ENCODE peak calls at places on chromosomes 1 and 21, in five cellular contexts. E, Y, S, N and I are unnamed samples.

GRCh38 chr1:4594286-4594991 is 60.0 kb upstream of the AJAP1 start:
- DNase-seq in E (no peak), Y (peak), S (no peak), N (no peak), I (no peak)

GRCh38 chr1:43452789-43453441 is 816 bp downstream of the HYI start:
- DNase-seq in E (peak), Y (peak), S (no peak), N (peak), I (peak)

GRCh38 chr1:213684454-213684853 is 303.3 kb upstream of the PROX1 start:
- DNase-seq in E (no peak), Y (no peak), S (no peak), N (no peak), I (no peak)

GRCh38 chr1:176656257-176656995 is 193.5 kb downstream of the PAPPA2 start:
- DNase-seq in E (no peak), Y (peak), S (peak), N (peak), I (no peak)

GRCh38 chr1:24793762-24794161 is 48.5 kb downstream of the CLIC4 start:
- DNase-seq in E (no peak), Y (no peak), S (no peak), N (no peak), I (no peak)

GRCh38 chr1:231376101-231376500 is 38.0 kb downstream of the SPRTN start:
- DNase-seq in E (no peak), Y (no peak), S (no peak), N (no peak), I (no peak)

GRCh38 chr1:101079341-101079740 is 53.8 kb upstream of the DPH5 start:
- DNase-seq in E (no peak), Y (no peak), S (no peak), N (no peak), I (no peak)

GRCh38 chr1:66371233-66372005 is 162.5 kb upstream of the SGIP1 start:
- DNase-seq in E (no peak), Y (no peak), S (no peak), N (no peak), I (no peak)

GRCh38 chr1:238549135-238549534 is 658.4 kb upstream of the ZP4 start:
- DNase-seq in E (no peak), Y (no peak), S (no peak), N (no peak), I (no peak)

GRCh38 chr1:3022976-3023375 is 1.7 kb downstream of the ACTRT2 start:
- DNase-seq in E (no peak), Y (no peak), S (no peak), N (no peak), I (no peak)

GRCh38 chr1:152654110-152654509 is 9.1 kb upstream of the LCE2D start:
- DNase-seq in E (no peak), Y (peak), S (no peak), N (no peak), I (peak)

GRCh38 chr1:109770331-109771095 is 6.8 kb upstream of the EPS8L3 start:
- DNase-seq in E (no peak), Y (peak), S (peak), N (peak), I (peak)

GRCh38 chr1:226109829-226110248 is 47.3 kb downstream of the H3-3A start:
- DNase-seq in E (peak), Y (peak), S (peak), N (peak), I (peak)

GRCh38 chr21:38337793-38338192 is 81.0 kb downstream of the KCNJ15 start:
- DNase-seq in E (no peak), Y (no peak), S (no peak), N (no peak), I (no peak)

GRCh38 chr1:92754000-92754787 is 30.7 kb downstream of the EVI5 start:
- DNase-seq in E (no peak), Y (no peak), S (no peak), N (no peak), I (no peak)

GRCh38 chr1:39154553-39155361 is 49.7 kb upstream of the MACF1 start:
- DNase-seq in E (peak), Y (peak), S (peak), N (peak), I (no peak)

GRCh38 chr1:78758493-78758892 is 108.9 kb downstream of the IFI44 start:
- DNase-seq in E (no peak), Y (no peak), S (no peak), N (no peak), I (no peak)

GRCh38 chr1:56676571-56677035 is 31.5 kb downstream of the PRKAA2 start:
- DNase-seq in E (no peak), Y (no peak), S (peak), N (no peak), I (no peak)

GRCh38 chr1:189185077-189185476 is 1292.6 kb downstream of the BRINP3 start:
- DNase-seq in E (no peak), Y (no peak), S (no peak), N (no peak), I (no peak)

GRCh38 chr1:229042482-229042881 is 228.4 kb upstream of the RAB4A start:
- DNase-seq in E (no peak), Y (no peak), S (no peak), N (no peak), I (no peak)

GRCh38 chr1:46309401-46310159 is 6.1 kb downstream of the UQCRH start:
- DNase-seq in E (no peak), Y (no peak), S (no peak), N (no peak), I (no peak)

GRCh38 chr1:109963864-109964263 is 20.7 kb upstream of the AHCYL1 start:
- DNase-seq in E (no peak), Y (no peak), S (no peak), N (no peak), I (no peak)

GRCh38 chr21:37338671-37339526 is 27.7 kb upstream of the DYRK1A start:
- DNase-seq in E (peak), Y (peak), S (peak), N (peak), I (no peak)

GRCh38 chr1:187871177-187871576 is 1042.4 kb downstream of the PLA2G4A start:
- DNase-seq in E (no peak), Y (no peak), S (no peak), N (no peak), I (no peak)

GRCh38 chr1:112981461-112982233 is 25.7 kb upstream of the SLC16A1 start:
- DNase-seq in E (no peak), Y (no peak), S (no peak), N (no peak), I (no peak)

GRCh38 chr1:203462878-203463277 is 12.7 kb upstream of the PRELP start:
- DNase-seq in E (no peak), Y (no peak), S (peak), N (peak), I (no peak)

GRCh38 chr1:182783068-182783467 is 6.5 kb upstream of the NPL start:
- DNase-seq in E (no peak), Y (no peak), S (no peak), N (no peak), I (no peak)

GRCh38 chr1:26761217-26761616 is 26.5 kb upstream of the PIGV start:
- DNase-seq in E (no peak), Y (no peak), S (no peak), N (no peak), I (no peak)

GRCh38 chr1:24317081-24317480 is 2.1 kb upstream of the GRHL3 start:
- DNase-seq in E (no peak), Y (no peak), S (no peak), N (no peak), I (no peak)

GRCh38 chr21:36166705-36167104 is 10.1 kb downstream of the DOP1B start:
- DNase-seq in E (no peak), Y (no peak), S (no peak), N (no peak), I (no peak)

GRCh38 chr1:92482665-92483441 is 3.9 kb downstream of the GFI1 start:
- DNase-seq in E (no peak), Y (no peak), S (no peak), N (no peak), I (no peak)

GRCh38 chr1:207838156-207839082 is 72.5 kb downstream of the CD34 start:
- DNase-seq in E (peak), Y (peak), S (peak), N (peak), I (peak)

GRCh38 chr1:40710581-40711315 is 19.2 kb downstream of the NFYC start:
- DNase-seq in E (no peak), Y (no peak), S (no peak), N (no peak), I (no peak)

GRCh38 chr1:156392427-156392826 is 23.4 kb downstream of the RHBG start:
- DNase-seq in E (no peak), Y (no peak), S (no peak), N (no peak), I (no peak)

GRCh38 chr1:36542962-36543515 is 60.3 kb upstream of the CSF3R start:
- DNase-seq in E (no peak), Y (no peak), S (no peak), N (no peak), I (no peak)
- TF ChIP-seq CTCF in E (no peak), Y (no peak), S (no peak), N (no peak), I (no peak)

GRCh38 chr1:34755961-34756360 is 1.1 kb downstream of the GJB5 start:
- DNase-seq in E (no peak), Y (no peak), S (no peak), N (no peak), I (no peak)

GRCh38 chr1:34749983-34750382 is 4.9 kb upstream of the GJB5 start:
- DNase-seq in E (no peak), Y (no peak), S (no peak), N (no peak), I (no peak)

GRCh38 chr1:34754878-34755637 is at the start of gene GJB5:
- DNase-seq in E (no peak), Y (no peak), S (no peak), N (no peak), I (no peak)

GRCh38 chr1:34750610-34751009 is 4.2 kb upstream of the GJB5 start:
- DNase-seq in E (no peak), Y (no peak), S (no peak), N (no peak), I (no peak)

DNA sequence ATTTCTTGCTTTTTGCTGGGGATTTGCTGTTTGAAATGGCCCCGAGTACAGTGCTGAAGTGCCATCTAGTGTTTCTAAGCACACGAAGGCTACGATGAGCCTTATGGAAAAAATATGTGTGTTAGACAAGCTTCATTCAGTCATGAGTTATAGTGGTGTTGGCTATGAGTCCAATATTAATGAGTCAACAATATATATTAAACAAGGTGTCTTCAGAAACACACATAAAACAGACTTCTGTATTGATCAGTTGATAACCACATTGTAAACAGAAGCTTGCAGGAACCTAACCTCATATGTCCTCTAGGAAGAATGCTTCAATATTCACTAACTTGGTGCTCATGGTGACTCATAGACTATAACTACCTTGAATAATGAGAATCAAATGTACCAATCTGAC is 1.7 kb upstream of the GJB5 start:
- DNase-seq in E (no peak), Y (no peak), S (no peak), N (no peak), I (no peak)
- H3K27ac ChIP-seq in E (no peak), Y (no peak), S (no peak), N (no peak), I (no peak)

GRCh38 chr1:8543965-8544364 is 226.1 kb downstream of the SLC45A1 start:
- DNase-seq in E (no peak), Y (no peak), S (no peak), N (no peak), I (no peak)
- TF ChIP-seq POLR2A in E (no peak), Y (no peak), S (no peak), N (no peak), I (no peak)

GRCh38 chr1:28540651-28541050 is 12.2 kb upstream of the TRNAU1AP start:
- DNase-seq in E (no peak), Y (no peak), S (no peak), N (no peak), I (no peak)
- TF ChIP-seq CTCF in E (no peak), Y (no peak), S (no peak), N (no peak), I (no peak)

DNA sequence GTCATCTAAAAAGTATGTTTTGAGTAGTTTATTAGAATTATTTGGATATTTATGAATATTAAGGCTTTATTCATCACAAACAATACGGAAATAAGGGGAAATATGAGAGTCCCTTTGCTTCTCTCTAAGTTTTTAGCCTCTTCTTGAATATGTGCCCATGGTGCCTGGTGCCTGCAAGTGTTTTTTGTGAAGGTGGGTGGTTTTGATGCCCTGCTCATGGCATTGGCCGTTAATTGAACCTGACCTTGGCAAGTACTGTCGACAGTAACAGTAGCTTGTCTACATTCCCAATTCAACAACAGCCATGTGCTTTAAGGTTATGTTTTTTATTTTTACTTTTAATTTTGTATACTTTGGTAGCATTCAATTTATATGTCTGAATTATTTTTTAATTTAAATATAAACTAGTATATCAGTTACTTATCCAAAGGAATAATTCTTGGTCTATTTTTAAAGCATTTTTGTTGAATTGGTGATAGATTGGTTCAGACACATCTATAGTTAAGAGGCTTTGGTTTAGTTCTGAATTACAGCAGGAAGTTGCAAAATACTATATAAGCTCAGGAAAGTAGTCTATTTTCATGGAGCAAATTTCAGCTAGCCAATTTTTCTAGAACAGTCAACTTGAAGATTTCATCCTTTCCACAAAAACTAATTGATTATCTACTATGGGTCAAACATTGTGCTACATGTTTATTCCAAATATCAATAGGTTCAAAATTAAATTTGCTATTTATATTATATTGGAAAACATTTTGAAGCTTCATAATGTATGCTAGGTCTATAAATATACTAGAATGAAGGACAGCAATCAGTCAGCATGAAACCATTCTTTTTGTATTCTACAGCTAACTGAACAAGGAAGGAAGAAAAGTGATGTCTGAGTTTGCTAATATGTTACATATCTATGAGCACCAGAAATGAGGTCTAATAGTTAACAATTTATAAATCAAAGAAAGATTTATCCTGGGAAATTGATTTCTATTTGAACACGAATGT is 184.4 kb downstream of the MRPL39 start:
- DNase-seq in E (no peak), Y (no peak), S (no peak), N (no peak), I (no peak)
- H3K27ac ChIP-seq in E (no peak), Y (no peak), S (no peak), N (no peak), I (no peak)